ENCODE peak calls at places on chromosome 4, in six cellular contexts. Z, U, F, T, R and L are unnamed samples.

GRCh38 chr4:87961993-87962791 is 13.3 kb upstream of the SPP1 start:
- DNase-seq in U (no peak), R (no peak), Z (peak), F (peak), T (peak), L (no peak)

GRCh38 chr4:1594871-1595788 is 89.0 kb downstream of the FAM53A start:
- DNase-seq in U (no peak), T (no peak), Z (no peak), R (no peak), F (no peak), L (no peak)

GRCh38 chr4:123110685-123111084 is 188.3 kb upstream of the NUDT6 start:
- DNase-seq in T (no peak), F (no peak), U (no peak), Z (peak), R (no peak), L (no peak)

GRCh38 chr4:100754741-100755140 is 236.9 kb upstream of the EMCN start:
- DNase-seq in T (no peak), Z (no peak), U (no peak), R (no peak), F (no peak), L (no peak)

GRCh38 chr4:108834167-108834566 is 71.3 kb upstream of the ETNPPL start:
- DNase-seq in U (no peak), R (no peak), F (no peak), T (peak), Z (peak), L (no peak)

GRCh38 chr4:74262522-74262921 is 45.7 kb upstream of the EPGN start:
- DNase-seq in T (no peak), F (no peak), U (no peak), R (no peak), Z (no peak), L (no peak)

GRCh38 chr4:138952405-138952804 is 63.2 kb upstream of the NOCT start:
- DNase-seq in R (peak), Z (peak), F (peak), U (no peak), T (no peak), L (no peak)

GRCh38 chr4:39470402-39470801 is 11.5 kb downstream of the LIAS start:
- DNase-seq in R (no peak), Z (no peak), F (no peak), U (no peak), T (no peak), L (no peak)

GRCh38 chr4:140849526-140849925 is 93.3 kb upstream of the TBC1D9 start:
- DNase-seq in F (no peak), U (no peak), Z (no peak), T (no peak), R (no peak), L (no peak)

GRCh38 chr4:82429728-82430192 is 502 bp downstream of the HNRNPDL start:
- DNase-seq in Z (no peak), F (no peak), T (no peak), R (no peak), U (no peak), L (no peak)

GRCh38 chr4:57943672-57944071 is 833.5 kb upstream of the IGFBP7 start:
- DNase-seq in Z (no peak), F (no peak), U (no peak), T (no peak), R (no peak), L (no peak)

GRCh38 chr4:122603156-122603574 is 17.7 kb downstream of the IL21 start:
- DNase-seq in Z (peak), U (no peak), T (peak), F (peak), R (no peak), L (no peak)

GRCh38 chr4:33512397-33512796 is 2731.9 kb downstream of the ARAP2 start:
- DNase-seq in R (no peak), Z (no peak), F (no peak), T (no peak), U (no peak), L (no peak)

GRCh38 chr4:68736813-68737212 is 66.4 kb upstream of the UGT2B15 start:
- DNase-seq in U (no peak), F (no peak), Z (no peak), R (no peak), T (no peak), L (no peak)

GRCh38 chr4:38298868-38299713 is 338.9 kb downstream of the PTTG2 start:
- DNase-seq in F (no peak), U (no peak), T (no peak), R (no peak), Z (no peak), L (no peak)

GRCh38 chr4:38292529-38292928 is 332.3 kb downstream of the PTTG2 start:
- DNase-seq in R (no peak), U (no peak), F (no peak), T (no peak), Z (no peak), L (no peak)

GRCh38 chr4:38290914-38291313 is 330.7 kb downstream of the PTTG2 start:
- DNase-seq in U (no peak), F (no peak), Z (no peak), T (no peak), R (no peak), L (no peak)

GRCh38 chr4:38290360-38290759 is 330.2 kb downstream of the PTTG2 start:
- DNase-seq in U (no peak), F (no peak), T (peak), Z (peak), R (no peak), L (no peak)

GRCh38 chr4:38294238-38294637 is 334.0 kb downstream of the PTTG2 start:
- DNase-seq in U (no peak), R (no peak), F (peak), T (no peak), Z (no peak), L (no peak)
- H3K14ac ChIP-seq in U (no peak), R (no peak), F (no peak), T (no peak), Z (no peak), L (no peak)

GRCh38 chr4:53931423-53932060 is 132.9 kb downstream of the CHIC2 start:
- DNase-seq in F (peak), T (no peak), Z (no peak), R (no peak), U (no peak), L (no peak)

GRCh38 chr4:53929955-53930798 is 134.2 kb downstream of the CHIC2 start:
- DNase-seq in Z (peak), T (peak), U (peak), F (peak), R (peak), L (peak)

GRCh38 chr4:53929311-53929710 is 135.1 kb downstream of the CHIC2 start:
- DNase-seq in Z (peak), U (no peak), F (peak), R (no peak), T (no peak), L (no peak)

GRCh38 chr4:53935780-53936179 is 128.6 kb downstream of the CHIC2 start:
- DNase-seq in F (peak), R (no peak), T (no peak), Z (peak), U (no peak), L (no peak)

GRCh38 chr4:53932784-53933183 is 131.6 kb downstream of the CHIC2 start:
- DNase-seq in T (no peak), F (no peak), U (no peak), Z (peak), R (no peak), L (no peak)
- H3K14ac ChIP-seq in T (no peak), F (no peak), U (no peak), Z (peak), R (no peak), L (no peak)

GRCh38 chr4:106021737-106022410 is 126.6 kb downstream of the NPNT start:
- DNase-seq in F (no peak), T (peak), U (no peak), R (no peak), Z (no peak), L (no peak)

GRCh38 chr4:106022454-106022853 is 127.2 kb downstream of the NPNT start:
- DNase-seq in F (no peak), U (no peak), R (no peak), Z (no peak), T (no peak), L (no peak)

GRCh38 chr4:106017975-106018374 is 122.7 kb downstream of the NPNT start:
- DNase-seq in F (no peak), Z (no peak), R (no peak), U (no peak), T (no peak), L (no peak)

DNA sequence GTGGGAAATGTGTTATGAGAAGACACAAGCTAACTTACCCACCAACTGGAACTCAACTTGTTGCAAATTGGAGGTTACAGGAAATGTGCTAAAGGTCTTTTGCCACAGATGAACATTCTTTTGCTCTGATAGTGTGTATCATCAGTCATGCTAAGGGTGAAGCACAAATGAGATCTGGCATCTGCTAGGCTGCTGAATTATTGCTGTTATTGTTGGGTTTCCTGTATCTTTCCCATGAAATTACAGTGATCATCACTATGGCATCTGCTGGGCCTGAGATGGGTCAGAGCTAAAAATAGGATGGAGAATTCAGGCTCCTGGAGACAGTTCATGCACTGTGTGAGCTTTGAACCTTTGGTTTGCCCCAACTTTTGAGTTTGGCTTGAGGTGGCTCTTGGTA is 124.5 kb downstream of the NPNT start:
- DNase-seq in T (peak), R (no peak), F (no peak), Z (peak), U (no peak), L (no peak)
- H3K14ac ChIP-seq in T (no peak), R (no peak), F (no peak), Z (no peak), U (no peak), L (no peak)

GRCh38 chr4:72077346-72077745 is 45.5 kb downstream of the NPFFR2 start:
- DNase-seq in R (no peak), U (no peak), T (no peak), Z (no peak), F (no peak), L (no peak)

DNA sequence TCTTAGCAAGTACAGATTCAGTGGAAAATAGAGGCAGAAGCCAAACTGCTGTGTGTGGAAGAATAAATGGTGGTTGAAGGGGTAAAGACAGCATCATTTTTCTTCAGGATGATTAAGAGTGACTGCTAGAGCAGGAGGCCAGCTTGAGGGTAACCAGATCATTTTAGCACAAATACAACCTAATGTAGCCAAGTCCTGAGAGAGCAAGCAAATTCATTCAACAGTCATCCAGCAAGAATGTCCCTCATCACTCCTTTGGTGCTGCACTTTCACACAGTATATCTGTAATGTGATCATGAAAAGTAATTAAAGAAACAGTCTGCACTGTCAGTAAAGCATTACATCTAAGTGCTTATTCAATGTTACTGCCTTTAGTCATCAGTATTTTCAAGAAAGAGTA is 44.8 kb downstream of the NPFFR2 start:
- DNase-seq in T (peak), R (no peak), F (peak), U (no peak), Z (no peak), L (no peak)
- H3K14ac ChIP-seq in T (no peak), R (no peak), F (no peak), U (no peak), Z (no peak), L (no peak)

GRCh38 chr4:6493668-6494304 is 21.4 kb upstream of the PPP2R2C start:
- DNase-seq in Z (peak), R (peak), T (no peak), F (no peak), U (peak), L (peak)
- H3K14ac ChIP-seq in Z (no peak), R (no peak), T (no peak), F (no peak), U (no peak), L (peak)

GRCh38 chr4:78618426-78618825 is 66.9 kb downstream of the ANXA3 start:
- DNase-seq in R (no peak), U (no peak), F (peak), T (no peak), Z (peak), L (no peak)

GRCh38 chr4:78613522-78614311 is 62.1 kb downstream of the ANXA3 start:
- DNase-seq in Z (no peak), R (no peak), F (no peak), U (no peak), T (no peak), L (no peak)

GRCh38 chr4:78611215-78611558 is 59.6 kb downstream of the ANXA3 start:
- DNase-seq in T (no peak), F (no peak), U (no peak), Z (no peak), R (no peak), L (no peak)

GRCh38 chr4:78612398-78613005 is 60.9 kb downstream of the ANXA3 start:
- DNase-seq in F (peak), Z (peak), U (no peak), T (peak), R (no peak), L (no peak)

DNA sequence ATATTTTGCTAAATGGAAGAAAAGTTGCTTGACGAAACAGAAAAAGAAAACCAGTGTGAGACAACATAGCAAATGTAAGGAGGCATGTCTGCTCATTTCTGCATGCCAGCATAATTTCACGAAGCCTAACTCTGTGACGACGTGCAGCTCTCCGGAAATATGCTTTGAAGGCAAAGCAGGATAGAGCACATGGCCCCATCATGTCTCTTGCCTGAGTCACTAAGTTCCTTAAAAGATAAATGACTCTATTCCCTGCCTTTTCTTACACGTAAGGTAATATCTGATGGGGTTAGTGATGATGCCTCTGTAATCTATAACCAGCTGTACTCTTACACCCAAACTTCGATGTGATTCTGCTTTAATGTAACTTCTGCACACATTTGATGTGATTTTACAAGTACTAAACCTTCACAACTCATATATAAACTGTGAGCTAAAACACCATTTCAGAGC is 64.5 kb downstream of the ANXA3 start:
- DNase-seq in U (no peak), Z (peak), T (peak), R (no peak), F (peak), L (no peak)
- H3K14ac ChIP-seq in U (no peak), Z (no peak), T (no peak), R (no peak), F (no peak), L (no peak)

GRCh38 chr4:158484173-158484885 is 37.4 kb upstream of the RXFP1 start:
- DNase-seq in T (no peak), U (no peak), F (no peak), R (no peak), Z (peak), L (no peak)
- H3K14ac ChIP-seq in T (no peak), U (no peak), F (no peak), R (no peak), Z (no peak), L (no peak)

DNA sequence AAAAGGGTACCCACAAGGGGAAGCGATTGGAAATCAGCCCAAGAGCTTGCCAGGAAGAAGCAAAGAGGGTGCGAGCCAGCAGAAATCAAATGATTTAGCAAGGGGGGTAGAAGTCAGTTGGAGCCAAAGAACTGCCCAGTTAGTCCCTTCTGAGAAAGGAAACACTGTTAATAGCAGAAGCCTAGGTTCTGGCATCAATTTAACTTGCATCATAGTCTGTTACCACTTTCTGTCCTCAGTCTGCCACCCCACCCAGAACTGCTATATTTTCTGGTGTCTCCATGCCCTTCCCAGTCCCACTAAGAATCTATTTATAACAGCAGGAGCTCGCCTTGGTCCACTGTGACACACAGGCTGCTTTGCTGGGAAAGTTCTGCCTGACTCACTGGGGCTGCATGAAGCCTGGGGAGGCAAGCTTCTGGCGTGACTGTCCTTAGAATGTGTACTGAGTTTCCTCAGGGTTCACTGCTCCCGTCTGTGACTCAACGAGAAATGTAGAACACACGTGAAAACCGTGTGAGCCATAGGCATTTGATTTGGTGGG is 157.8 kb upstream of the TTC29 start:
- DNase-seq in F (peak), U (no peak), Z (peak), R (no peak), T (peak), L (no peak)
- H3K14ac ChIP-seq in F (no peak), U (no peak), Z (peak), R (no peak), T (no peak), L (no peak)

DNA sequence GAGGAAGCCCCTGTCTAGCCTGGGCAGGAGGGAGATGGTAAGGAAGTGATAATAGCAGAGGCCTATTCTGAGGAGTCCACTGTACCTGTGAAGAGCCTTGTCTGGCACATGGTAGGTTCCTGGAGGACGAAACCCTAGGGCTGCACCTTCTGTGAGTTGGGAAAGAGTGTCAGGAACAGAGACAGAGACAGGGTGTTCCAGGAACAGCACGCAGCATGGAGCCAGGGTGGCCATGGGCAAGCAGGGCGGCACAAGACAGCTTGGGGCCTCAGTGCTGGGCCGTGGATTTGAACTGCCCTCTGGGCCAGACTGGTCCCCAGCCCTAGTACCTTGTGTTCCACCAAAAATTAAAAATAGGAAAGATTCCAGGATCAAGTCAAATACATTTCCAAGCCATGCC is 272.5 kb downstream of the EVC2 start:
- DNase-seq in T (no peak), Z (no peak), R (no peak), U (no peak), F (no peak), L (no peak)
- H3K14ac ChIP-seq in T (no peak), Z (no peak), R (no peak), U (peak), F (no peak), L (no peak)